ENCODE peak calls at places on chromosomes 12 and 14, in nine cellular contexts. N, K, S, W, U, A, P, R and G are unnamed samples.

GRCh38 chr14:59028476-59029202 is 159.8 kb upstream of the DAAM1 start:
- DNase-seq in R (peak; percentile 59), K (peak; percentile 93), A (no peak), N (peak; percentile 4), W (peak; percentile 90), U (peak; percentile 82), P (peak; percentile 96), S (no peak), G (peak; percentile 97)

GRCh38 chr14:88879016-88879415 is 54.6 kb downstream of the TTC8 start:
- DNase-seq in N (peak; percentile 21), R (no peak), U (no peak), P (peak; percentile 91), K (peak; percentile 43), A (no peak), S (no peak), W (peak; percentile 29), G (peak; percentile 66)

GRCh38 chr12:108306014-108306501 is 33.1 kb downstream of the CMKLR1 start:
- DNase-seq in P (peak; percentile 86), W (peak; percentile 18), U (no peak), N (no peak), R (no peak), K (no peak), S (no peak), A (no peak), G (peak; percentile 78)

GRCh38 chr12:64578556-64578955 is 31.7 kb upstream of the RASSF3 start:
- DNase-seq in N (no peak), U (no peak), P (no peak), R (no peak), K (no peak), A (no peak), S (no peak), W (no peak), G (no peak)

GRCh38 chr14:50955373-50956043 is 11.2 kb upstream of the PYGL start:
- DNase-seq in W (peak; percentile 59), N (peak; percentile 78), U (peak; percentile 46), S (no peak), A (peak; percentile 71), K (peak; percentile 80), P (peak; percentile 98), R (peak; percentile 83), G (peak; percentile 96)

GRCh38 chr12:57821474-57822214 is 3.1 kb upstream of the AVIL start:
- DNase-seq in K (no peak), S (no peak), A (no peak), N (no peak), U (no peak), R (no peak), P (no peak), W (no peak), G (no peak)

GRCh38 chr12:109264095-109264942 is 44.8 kb downstream of the FOXN4 start:
- DNase-seq in N (peak; percentile 12), S (no peak), K (no peak), W (no peak), U (peak; percentile 83), A (peak; percentile 77), R (peak; percentile 91), P (peak; percentile 62), G (peak; percentile 40)

GRCh38 chr12:100789975-100790374 is 4.6 kb upstream of the ANO4 start:
- DNase-seq in P (no peak), A (no peak), S (no peak), R (no peak), K (no peak), U (no peak), W (no peak), N (no peak), G (no peak)

GRCh38 chr12:47214771-47215170 is 135.0 kb upstream of the AMIGO2 start:
- DNase-seq in P (no peak), A (no peak), K (no peak), R (no peak), U (no peak), S (no peak), N (no peak), W (no peak), G (no peak)

GRCh38 chr12:112837629-112838191 is 46.2 kb downstream of the RPH3A start:
- DNase-seq in S (no peak), P (peak; percentile 49), R (no peak), K (no peak), U (no peak), N (no peak), A (no peak), W (no peak), G (peak; percentile 21)

GRCh38 chr12:1791104-1791927 is 29.0 kb upstream of the LRTM2 start:
- DNase-seq in N (no peak), R (peak; percentile 71), U (peak; percentile 76), A (no peak), S (peak; percentile 93), P (peak; percentile 75), W (peak; percentile 61), K (no peak), G (peak; percentile 63)

GRCh38 chr12:74317078-74317581 is 220.5 kb upstream of the ATXN7L3B start:
- DNase-seq in R (no peak), A (no peak), U (peak; percentile 4), K (no peak), S (no peak), N (no peak), P (peak; percentile 28), W (peak; percentile 68), G (no peak)

GRCh38 chr14:22518073-22518472 is 71.0 kb downstream of the DAD1 start:
- DNase-seq in W (peak; percentile 65), U (no peak), N (no peak), K (no peak), S (no peak), A (no peak), R (no peak), P (no peak), G (no peak)

GRCh38 chr12:39490500-39491276 is 47.8 kb upstream of the KIF21A start:
- DNase-seq in U (no peak), N (no peak), W (no peak), P (peak; percentile 96), S (no peak), R (no peak), A (no peak), K (no peak), G (peak; percentile 24)

GRCh38 chr12:56461235-56462159 is 6.9 kb upstream of the SPRYD4 start:
- DNase-seq in K (no peak), U (no peak), P (peak; percentile 57), R (no peak), W (no peak), A (no peak), N (no peak), S (no peak), G (no peak)

DNA sequence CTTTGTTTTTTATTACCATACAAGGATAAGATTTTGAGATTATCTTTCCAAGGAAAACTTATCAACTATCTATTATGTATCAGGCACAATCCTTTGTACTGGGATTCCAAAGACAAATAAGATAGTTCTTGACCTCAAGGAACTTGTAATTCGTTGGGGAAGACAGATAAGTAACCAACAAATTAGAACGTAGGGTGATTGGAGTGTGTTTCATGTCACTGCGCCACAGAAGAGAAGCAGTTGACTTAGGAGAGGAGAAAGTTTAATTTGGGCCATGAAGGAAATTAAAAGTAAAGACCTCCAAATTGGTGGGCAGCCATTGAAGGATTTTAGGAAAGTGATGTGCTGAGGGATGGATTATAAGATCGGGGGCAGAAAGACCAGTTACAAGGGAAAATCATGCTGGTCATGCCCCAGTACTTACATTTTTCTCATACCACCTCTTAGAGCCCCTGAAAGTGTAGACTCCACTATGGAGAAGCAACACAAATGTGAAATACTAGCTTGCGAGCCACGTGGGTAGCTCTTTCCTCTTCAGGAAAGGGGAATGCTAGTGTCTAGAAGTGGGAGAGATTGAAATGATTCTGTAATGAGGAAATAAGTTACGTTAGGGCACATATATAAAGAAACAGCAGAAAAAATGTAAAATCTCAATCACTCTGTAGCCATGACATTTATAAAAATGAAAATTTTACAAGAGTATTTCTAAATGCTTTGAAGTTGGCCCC is 148.7 kb downstream of the ETV6 start:
- DNase-seq in U (no peak), A (no peak), S (no peak), R (no peak), K (no peak), W (no peak), P (no peak), N (no peak), G (no peak)
- H3K4me3 ChIP-seq in U (no peak overlapping the region), A (no peak overlapping the region), S (no peak overlapping the region), R (no peak overlapping the region), K (no peak overlapping the region), W (no peak overlapping the region), P (no peak overlapping the region), N (no peak overlapping the region), G (no peak overlapping the region)

GRCh38 chr14:103998027-103998426 is 55.7 kb upstream of the RD3L start:
- DNase-seq in S (no peak), R (no peak), P (no peak), K (no peak), N (no peak), A (no peak), U (no peak), W (no peak), G (no peak)

GRCh38 chr14:103999795-104000440 is 57.6 kb upstream of the RD3L start:
- DNase-seq in S (no peak), K (no peak), P (no peak), R (no peak), A (no peak), W (no peak), U (no peak), N (no peak), G (no peak)

GRCh38 chr14:104003616-104004015 is 61.3 kb upstream of the RD3L start:
- DNase-seq in W (no peak), U (no peak), N (no peak), S (no peak), P (no peak), R (no peak), A (no peak), K (no peak), G (no peak)

GRCh38 chr14:103997391-103997790 is 55.1 kb upstream of the RD3L start:
- DNase-seq in P (no peak), U (no peak), K (no peak), N (no peak), A (no peak), S (no peak), R (no peak), W (no peak), G (no peak)

GRCh38 chr14:104001003-104001402 is 58.7 kb upstream of the RD3L start:
- DNase-seq in N (no peak), P (no peak), A (no peak), K (no peak), U (no peak), W (no peak), R (peak; percentile 52), S (no peak), G (no peak)
- TF ChIP-seq CTCF in N (no peak), P (peak; percentile 29), A (peak; percentile 36), K (peak; percentile 11), U (peak; percentile 23), W (no peak), R (peak; percentile 74), S (no peak), G (no peak)

GRCh38 chr14:103941973-103942736 is at the start of gene RD3L:
- DNase-seq in W (no peak), K (no peak), U (no peak), S (no peak), R (no peak), P (no peak), A (no peak), N (no peak), G (no peak)
- H3K4me3 ChIP-seq in W (no peak within 1 kb of the TSS), K (no peak within 1 kb of the TSS), U (no peak within 1 kb of the TSS), S (no peak within 1 kb of the TSS), R (no peak within 1 kb of the TSS), P (no peak within 1 kb of the TSS), A (peak within 1 kb of the TSS; percentile 24), N (no peak within 1 kb of the TSS), G (no peak within 1 kb of the TSS)

GRCh38 chr14:101553931-101554330 is 7.4 kb upstream of the DIO3 start:
- DNase-seq in U (no peak), N (no peak), R (no peak), K (no peak), W (no peak), A (no peak), P (no peak), S (no peak), G (no peak)
- TF ChIP-seq CTCF in U (no peak), N (no peak), R (no peak), K (no peak), W (no peak), A (no peak), P (no peak), S (no peak), G (no peak)